ENCODE peak calls at places on chromosomes 4 and X, in eight cellular contexts. T, S, N, W, X, M, V and F are unnamed samples.

GRCh38 chr4:24991015-24991414 is 39.7 kb downstream of the LGI2 start:
- DNase-seq in T (no peak), S (no peak), N (no peak), W (no peak), X (peak; percentile 69), M (no peak), V (peak; percentile 89), F (no peak)

GRCh38 chr4:100075056-100075455 is 115.2 kb downstream of the DDIT4L start:
- DNase-seq in T (no peak), S (no peak), N (no peak), W (no peak), X (peak; percentile 24), M (no peak), V (no peak), F (no peak)

GRCh38 chr4:63795301-63795700 is 613.9 kb downstream of the TECRL start:
- DNase-seq in T (no peak), S (no peak), N (no peak), W (no peak), X (no peak), M (no peak), V (no peak), F (no peak)

GRCh38 chr4:54091637-54092404 is 8.1 kb upstream of the GSX2 start:
- DNase-seq in T (peak; percentile 79), S (peak; percentile 90), N (peak; percentile 84), W (peak; percentile 64), X (peak; percentile 85), M (peak; percentile 61), V (peak; percentile 77), F (peak; percentile 63)

GRCh38 chrX:68914337-68914989 is 85.6 kb downstream of the EFNB1 start:
- DNase-seq in T (no peak), S (no peak), N (no peak), W (peak; percentile 75), X (no peak), M (no peak), V (no peak), F (no peak)

GRCh38 chr4:7201351-7202305 is 9.3 kb downstream of the SORCS2 start:
- DNase-seq in T (peak; percentile 11), S (no peak), N (no peak), W (peak; percentile 43), X (no peak), M (no peak), V (no peak), F (no peak)

GRCh38 chr4:115944146-115944905 is 830.9 kb upstream of the NDST4 start:
- DNase-seq in T (no peak), S (no peak), N (no peak), W (no peak), X (no peak), M (no peak), V (no peak), F (no peak)

GRCh38 chrX:132023896-132024386 is 839 bp downstream of the STK26 start:
- DNase-seq in T (peak; percentile 36), S (peak; percentile 36), N (peak; percentile 54), W (no peak), X (no peak), M (no peak), V (no peak), F (peak; percentile 39)

GRCh38 chrX:3526749-3527148 is 180.3 kb upstream of the MXRA5 start:
- DNase-seq in T (no peak), S (no peak), N (no peak), W (no peak), X (peak; percentile 69), M (no peak), V (peak; percentile 23), F (no peak)

GRCh38 chrX:19964017-19964710 is 26.7 kb downstream of the BCLAF3 start:
- DNase-seq in T (no peak), S (no peak), N (no peak), W (no peak), X (no peak), M (no peak), V (no peak), F (peak; percentile 3)

GRCh38 chrX:146243071-146243470 is 425.4 kb downstream of the SLITRK2 start:
- DNase-seq in T (no peak), S (no peak), N (no peak), W (no peak), X (no peak), M (no peak), V (no peak), F (no peak)

GRCh38 chrX:40314070-40314469 is 216.3 kb upstream of the BCOR start:
- DNase-seq in T (no peak), S (no peak), N (no peak), W (peak; percentile 89), X (no peak), M (no peak), V (peak; percentile 3), F (no peak)

GRCh38 chr4:1309261-1310010 is 19.7 kb downstream of the MAEA start:
- DNase-seq in T (peak; percentile 93), S (peak; percentile 94), N (no peak), W (peak; percentile 98), X (peak; percentile 92), M (peak; percentile 69), V (peak; percentile 97), F (peak; percentile 48)
- H3K4me3 ChIP-seq in T (peak overlapping the region; percentile 44), S (peak overlapping the region; percentile 63), N (peak overlapping the region; percentile 39), W (peak overlapping the region; percentile 77), X (peak overlapping the region; percentile 63), M (peak overlapping the region; percentile 14), V (peak overlapping the region; percentile 10), F (peak overlapping the region; percentile 50)

GRCh38 chr4:68407868-68408190 is 39.4 kb upstream of the TMPRSS11E start:
- DNase-seq in T (no peak), S (no peak), N (no peak), W (no peak), X (no peak), M (no peak), V (no peak), F (no peak)
- H3K4me1 ChIP-seq in T (no peaks in the 10 kb centered on the region), S (no peaks in the 10 kb centered on the region), N (no peaks in the 10 kb centered on the region), W (peaks cover 11% of the 10 kb centered on the region), X (no peaks in the 10 kb centered on the region), M (no peaks in the 10 kb centered on the region), V (peaks cover 5% of the 10 kb centered on the region), F (no peaks in the 10 kb centered on the region)

GRCh38 chrX:48974574-48974973 is 2.9 kb upstream of the KCND1 start:
- DNase-seq in T (no peak), S (no peak), N (no peak), W (no peak), X (no peak), M (no peak), V (no peak), F (no peak)

GRCh38 chrX:48974033-48974432 is 2.4 kb upstream of the KCND1 start:
- DNase-seq in T (no peak), S (no peak), N (no peak), W (no peak), X (no peak), M (no peak), V (no peak), F (no peak)

GRCh38 chrX:48975541-48975940 is 3.9 kb upstream of the KCND1 start:
- DNase-seq in T (no peak), S (no peak), N (no peak), W (no peak), X (no peak), M (no peak), V (no peak), F (no peak)

GRCh38 chrX:48976086-48976485 is 4.4 kb upstream of the KCND1 start:
- DNase-seq in T (no peak), S (no peak), N (no peak), W (no peak), X (no peak), M (no peak), V (no peak), F (no peak)

GRCh38 chrX:48975041-48975440 is 3.4 kb upstream of the KCND1 start:
- DNase-seq in T (no peak), S (no peak), N (no peak), W (no peak), X (no peak), M (no peak), V (no peak), F (no peak)
- H3K36me3 ChIP-seq in T (no peaks in the 10 kb centered on the region), S (no peaks in the 10 kb centered on the region), N (no peaks in the 10 kb centered on the region), W (peaks cover 7% of the 10 kb centered on the region), X (no peaks in the 10 kb centered on the region), M (no peaks in the 10 kb centered on the region), V (peaks cover 2% of the 10 kb centered on the region), F (peaks cover 31% of the 10 kb centered on the region)

DNA sequence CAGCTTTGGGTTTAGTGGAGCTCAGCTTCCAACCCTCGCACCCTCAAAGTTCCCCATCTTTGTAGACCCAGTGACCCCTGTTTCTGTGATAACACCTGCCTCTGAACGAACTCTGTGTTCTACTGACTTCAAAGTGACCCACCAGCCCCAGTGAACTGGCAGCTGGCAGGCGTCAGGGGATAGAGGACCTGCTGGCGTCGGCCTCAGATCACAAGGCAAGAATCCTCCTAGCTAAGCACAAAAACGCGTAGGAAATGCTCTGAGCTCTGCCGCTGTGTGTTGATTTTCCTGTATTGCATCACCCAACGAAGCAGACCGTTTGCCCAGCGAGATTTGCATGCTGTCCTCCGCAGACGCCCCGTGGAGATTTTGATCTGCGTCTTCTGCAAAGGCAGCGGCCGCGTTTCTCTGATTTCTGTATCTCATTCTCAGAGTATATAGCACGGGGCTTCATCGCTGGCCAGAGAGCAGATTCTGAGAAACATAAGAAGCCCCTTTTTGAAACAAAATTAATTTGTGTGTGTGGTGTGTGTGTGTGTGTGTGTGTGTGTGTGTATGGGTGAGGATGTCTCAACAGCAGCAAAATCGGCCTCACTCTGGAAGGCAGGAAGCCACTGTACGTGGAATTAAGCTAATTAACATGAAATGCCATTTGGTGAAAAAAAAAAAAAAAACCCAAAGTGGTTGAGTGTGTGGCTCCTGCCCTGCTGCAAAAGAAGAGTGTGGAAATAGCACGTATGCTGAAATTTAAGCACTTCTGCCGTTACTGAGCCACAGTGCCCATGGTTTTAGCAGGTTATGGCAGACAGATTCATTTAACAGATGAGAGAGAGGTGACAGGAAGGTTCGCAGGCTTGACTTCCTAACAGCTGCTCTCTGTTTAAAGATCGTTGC is 29.2 kb upstream of the ASMTL start:
- DNase-seq in T (peak; percentile 81), S (peak; percentile 71), N (peak; percentile 81), W (peak; percentile 84), X (peak; percentile 82), M (no peak), V (peak; percentile 85), F (peak; percentile 76)
- H3K4me3 ChIP-seq in T (no peak overlapping the region), S (no peak overlapping the region), N (peak overlapping the region; percentile 27), W (peak overlapping the region; percentile 29), X (peak overlapping the region; percentile 57), M (no peak overlapping the region), V (no peak overlapping the region), F (peak overlapping the region; percentile 67)

GRCh38 chr4:112649055-112649408 is 12.1 kb downstream of the LARP7 start:
- DNase-seq in T (no peak), S (no peak), N (no peak), W (no peak), X (no peak), M (no peak), V (no peak), F (no peak)
- H3K4me1 ChIP-seq in T (no peaks in the 10 kb centered on the region), S (no peaks in the 10 kb centered on the region), N (no peaks in the 10 kb centered on the region), W (no peaks in the 10 kb centered on the region), X (no peaks in the 10 kb centered on the region), M (no peaks in the 10 kb centered on the region), V (peaks cover 45% of the 10 kb centered on the region), F (no peaks in the 10 kb centered on the region)

DNA sequence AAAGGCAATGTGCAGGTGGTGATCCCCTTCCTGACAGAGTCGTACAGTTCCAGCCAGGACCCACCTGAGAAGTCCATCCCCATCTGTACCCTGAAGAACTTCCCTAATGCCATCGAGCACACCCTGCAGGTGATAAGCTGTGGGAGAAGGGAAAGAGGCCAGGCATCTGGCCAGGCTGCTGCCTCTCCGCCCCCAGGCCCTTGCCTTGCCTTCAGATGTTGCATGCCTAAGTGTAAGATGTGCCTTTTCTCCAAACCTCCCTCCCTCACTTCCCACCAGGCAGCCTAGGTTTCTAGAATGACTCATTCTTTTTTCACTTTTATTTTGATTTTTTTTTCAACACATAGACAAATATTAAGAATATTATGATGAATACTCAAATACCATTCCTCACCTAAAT is 12.2 kb upstream of the CDK16 start:
- DNase-seq in T (no peak), S (no peak), N (no peak), W (no peak), X (peak; percentile 69), M (no peak), V (no peak), F (no peak)
- H3K36me3 ChIP-seq in T (no peaks in the 10 kb centered on the region), S (no peaks in the 10 kb centered on the region), N (peaks cover 62% of the 10 kb centered on the region), W (peaks cover 87% of the 10 kb centered on the region), X (peaks cover 25% of the 10 kb centered on the region), M (peaks cover 81% of the 10 kb centered on the region), V (peaks cover 91% of the 10 kb centered on the region), F (peaks cover 87% of the 10 kb centered on the region)